ENCODE peak calls at places on chromosome 17, in seven cellular contexts. M is KG1; V is GM23248; I is activated CD4-positive, alpha-beta T cell treated with anti-CD3 and anti-CD28 coated beads, Interleukin-2, amount 50 U/mL, for 24 hours; Y is activated CD8-positive, alpha-beta memory T cell treated with anti-CD3 and anti-CD28 coated beads for 48 hours; C is activated CD8-positive, alpha-beta T cell treated with anti-CD3 and anti-CD28 coated beads for 36 hours; W is AG08395. J is an unnamed sample.

GRCh38 chr17:32541640-32542039 is 54.8 kb downstream of the CDK5R1 start:
- DNase-seq in M (no peak), V (no peak), C (no peak), Y (no peak), W (no peak), I (no peak), J (no peak)

GRCh38 chr17:17044846-17045561 is 2.7 kb downstream of the MPRIP start:
- DNase-seq in W (peak), V (peak), I (no peak), Y (no peak), M (no peak), C (peak), J (peak)

GRCh38 chr17:81304196-81305015 is 9.3 kb upstream of the SLC38A10 start:
- DNase-seq in W (no peak), M (no peak), V (no peak), I (no peak), Y (no peak), C (no peak), J (no peak)

GRCh38 chr17:72639711-72640110 is 452.8 kb downstream of the SLC39A11 start:
- DNase-seq in I (no peak), V (no peak), Y (no peak), W (no peak), M (no peak), C (no peak), J (no peak)

GRCh38 chr17:74163271-74163821 is 40.1 kb upstream of the RPL38 start:
- DNase-seq in V (no peak), C (no peak), M (no peak), W (no peak), Y (no peak), I (no peak), J (no peak)

GRCh38 chr17:66675991-66676371 is 158.9 kb upstream of the CACNG5 start:
- DNase-seq in C (no peak), V (no peak), Y (no peak), I (no peak), M (no peak), W (no peak), J (no peak)

GRCh38 chr17:81018044-81018802 is 16.7 kb upstream of the BAIAP2 start:
- DNase-seq in M (peak), W (peak), I (no peak), Y (no peak), C (peak), V (peak), J (peak)

GRCh38 chr17:604719-605118 is 109.9 kb downstream of the VPS53 start:
- DNase-seq in W (peak), I (no peak), C (no peak), V (peak), Y (no peak), M (no peak), J (no peak)

GRCh38 chr17:49003557-49004511 is 6.6 kb downstream of the IGF2BP1 start:
- DNase-seq in I (no peak), C (peak), V (peak), M (no peak), W (no peak), Y (no peak), J (no peak)

GRCh38 chr17:2475056-2475455 is 36.6 kb downstream of the METTL16 start:
- DNase-seq in V (no peak), Y (no peak), I (no peak), M (no peak), W (no peak), C (no peak), J (no peak)

GRCh38 chr17:41689497-41690299 is 1.0 kb downstream of the EIF1 start:
- DNase-seq in W (no peak), Y (peak), V (peak), C (peak), I (peak), M (peak), J (peak)

GRCh38 chr17:31740611-31741082 is 118.4 kb downstream of the COPRS start:
- DNase-seq in C (no peak), W (peak), Y (no peak), V (peak), I (no peak), M (no peak), J (peak)

GRCh38 chr17:62101519-62101918 is 36.4 kb upstream of the MED13 start:
- DNase-seq in I (no peak), W (no peak), V (no peak), C (no peak), M (no peak), Y (no peak), J (no peak)

GRCh38 chr17:82014971-82015310 is 7.7 kb downstream of the CENPX start:
- DNase-seq in C (no peak), Y (no peak), M (no peak), I (no peak), W (no peak), V (no peak), J (no peak)

GRCh38 chr17:67221062-67221998 is 23.7 kb downstream of the HELZ start:
- DNase-seq in M (no peak), W (peak), V (peak), Y (no peak), C (peak), I (no peak), J (peak)

GRCh38 chr17:3641717-3642486 is 5.3 kb downstream of the CTNS start:
- DNase-seq in V (no peak), Y (no peak), M (no peak), I (no peak), C (no peak), W (no peak), J (no peak)

GRCh38 chr17:4560837-4561241 is 462 bp upstream of the GGT6 start:
- DNase-seq in W (no peak), V (no peak), I (no peak), M (no peak), C (no peak), Y (no peak), J (no peak)

GRCh38 chr17:47803751-47804150 is 17.8 kb downstream of the OSBPL7 start:
- DNase-seq in W (no peak), M (no peak), V (no peak), C (no peak), Y (no peak), I (no peak), J (no peak)

GRCh38 chr17:238964-239259 is 57.5 kb upstream of the DOC2B start:
- DNase-seq in C (no peak), V (no peak), W (no peak), M (no peak), I (no peak), Y (no peak), J (no peak)

GRCh38 chr17:79045830-79046500 is 22.0 kb downstream of the C1QTNF1 start:
- DNase-seq in C (peak), W (peak), M (no peak), Y (peak), V (peak), I (peak), J (peak)

GRCh38 chr17:38797091-38797490 is 2.3 kb downstream of the PIP4K2B start:
- DNase-seq in C (no peak), W (peak), I (no peak), M (no peak), V (peak), Y (no peak), J (peak)

GRCh38 chr17:1736348-1737281 is 6.1 kb upstream of the SERPINF2 start:
- DNase-seq in C (peak), I (no peak), Y (no peak), V (peak), W (peak), M (no peak), J (peak)

GRCh38 chr17:33322063-33322462 is 29.0 kb upstream of the ASIC2 start:
- DNase-seq in Y (no peak), W (peak), M (no peak), V (peak), C (no peak), I (no peak), J (no peak)

GRCh38 chr17:36034127-36034526 is 16.4 kb upstream of the CCL23 start:
- DNase-seq in W (no peak), V (no peak), I (no peak), Y (no peak), M (no peak), C (no peak), J (no peak)

GRCh38 chr17:7479389-7480192 is at the start of gene ZBTB4:
- DNase-seq in I (peak), V (peak), C (peak), W (peak), Y (no peak), M (no peak), J (peak)

GRCh38 chr17:36590082-36590481 is 1.6 kb upstream of the DHRS11 start:
- DNase-seq in W (no peak), Y (no peak), I (no peak), C (peak), V (peak), M (no peak), J (no peak)

GRCh38 chr17:5558815-5559785 is 25.2 kb downstream of the NLRP1 start:
- DNase-seq in V (no peak), Y (no peak), C (no peak), I (no peak), W (no peak), M (no peak), J (no peak)

GRCh38 chr17:82019905-82020873 is 2.5 kb downstream of the CENPX start:
- DNase-seq in W (no peak), V (peak), I (peak), Y (peak), C (peak), M (no peak), J (peak)

GRCh38 chr17:37820313-37821024 is 75.6 kb upstream of the HNF1B start:
- DNase-seq in W (no peak), V (no peak), M (peak), C (no peak), Y (no peak), I (no peak), J (no peak)

GRCh38 chr17:34299918-34300600 is 14.5 kb downstream of the CCL11 start:
- DNase-seq in W (peak), C (no peak), V (peak), I (no peak), M (no peak), Y (no peak), J (peak)

GRCh38 chr17:28055546-28056275 is 13.2 kb downstream of the NLK start:
- DNase-seq in C (no peak), V (no peak), I (no peak), Y (no peak), M (no peak), W (no peak), J (no peak)

GRCh38 chr17:66676421-66676820 is 158.5 kb upstream of the CACNG5 start:
- DNase-seq in I (no peak), M (no peak), Y (no peak), W (no peak), C (no peak), V (peak), J (no peak)

GRCh38 chr17:39208893-39209292 is 8.8 kb downstream of the RPL19 start:
- DNase-seq in C (peak), W (no peak), Y (no peak), M (no peak), V (no peak), I (no peak), J (peak)

GRCh38 chr17:76266244-76266938 is 1.2 kb downstream of the UBALD2 start:
- DNase-seq in C (peak), V (peak), M (no peak), W (no peak), Y (no peak), I (no peak), J (peak)

J was measured in HCEC 1CT.